ENCODE peak calls at places on chromosomes 4 and X, in seven cellular contexts. H is NCI-H1417; I is activated CD4-positive, alpha-beta T cell treated with anti-CD3 and anti-CD28 coated beads, Interleukin-2, amount 50 U/mL, for 1 hour; Q is AG20443; G is NCI-H774; T is M059J; L is omental fat pad. P is an unnamed sample.
A peak's percentile ranks its signal among the peaks of the same experiment; 100 is the strongest.

GRCh38 chr4:110193822-110194761 is 4.3 kb downstream of the ELOVL6 start:
- DNase-seq in Q (peak; percentile 37), T (peak; percentile 12), L (no peak), G (peak; percentile 49), I (peak; percentile 68), H (no peak), P (peak; percentile 89)

GRCh38 chr4:174274436-174274835 is 9.0 kb downstream of the FBXO8 start:
- DNase-seq in H (no peak), Q (no peak), G (no peak), T (no peak), L (no peak), I (no peak), P (no peak)

GRCh38 chrX:115449742-115450141 is 111.2 kb upstream of the PLS3 start:
- DNase-seq in G (no peak), T (peak; percentile 77), Q (no peak), H (no peak), L (peak; percentile 27), I (no peak), P (peak; percentile 71)

GRCh38 chrX:44025611-44026010 is 52.4 kb upstream of the NDP start:
- DNase-seq in H (no peak), L (no peak), T (peak; percentile 84), Q (peak; percentile 23), G (no peak), I (no peak), P (no peak)

GRCh38 chrX:34849371-34849770 is 93.2 kb upstream of the FAM47B start:
- DNase-seq in L (no peak), H (no peak), Q (peak; percentile 6), I (no peak), T (peak; percentile 55), G (no peak), P (no peak)

GRCh38 chr4:84530871-84531270 is 31.8 kb upstream of the NKX6-1 start:
- DNase-seq in G (no peak), H (no peak), T (peak; percentile 90), L (no peak), Q (no peak), I (no peak), P (no peak)

GRCh38 chr4:122716825-122717448 is 15.6 kb upstream of the BBS12 start:
- DNase-seq in G (no peak), L (peak; percentile 64), T (peak; percentile 68), I (peak; percentile 74), H (peak; percentile 3), Q (peak; percentile 79), P (peak; percentile 69)

GRCh38 chrX:50609796-50610195 is 139.2 kb upstream of the DGKK start:
- DNase-seq in G (no peak), Q (peak; percentile 11), T (peak; percentile 4), L (no peak), I (no peak), H (no peak), P (no peak)

GRCh38 chr4:88737304-88738015 is 39.8 kb upstream of the NAP1L5 start:
- DNase-seq in Q (no peak), H (peak; percentile 91), I (no peak), T (no peak), L (no peak), G (no peak), P (no peak)

GRCh38 chr4:3224971-3225850 is 23.7 kb upstream of the MSANTD1 start:
- DNase-seq in L (no peak), T (no peak), H (no peak), Q (no peak), G (no peak), I (no peak), P (peak; percentile 20)

GRCh38 chr4:86970447-86971354 is 35.9 kb downstream of the AFF1 start:
- DNase-seq in H (peak; percentile 91), I (no peak), T (no peak), Q (no peak), G (no peak), L (no peak), P (no peak)

GRCh38 chr4:7295201-7295916 is 103.0 kb downstream of the SORCS2 start:
- DNase-seq in G (no peak), Q (no peak), L (no peak), T (peak; percentile 6), H (no peak), I (no peak), P (no peak)

GRCh38 chr4:1568855-1569460 is 115.2 kb downstream of the FAM53A start:
- DNase-seq in H (no peak), Q (no peak), I (no peak), G (no peak), T (no peak), L (no peak), P (peak; percentile 48)

GRCh38 chr4:84493092-84493850 is 5.8 kb downstream of the NKX6-1 start:
- DNase-seq in T (no peak), H (no peak), I (no peak), Q (peak; percentile 46), L (no peak), G (no peak), P (peak; percentile 21)

GRCh38 chr4:6126971-6127745 is 73.2 kb downstream of the JAKMIP1 start:
- DNase-seq in T (no peak), H (no peak), I (no peak), G (no peak), L (no peak), Q (no peak), P (no peak)

GRCh38 chrX:118495061-118495921 is at the start of gene DOCK11:
- DNase-seq in L (no peak), G (peak; percentile 55), T (peak; percentile 74), Q (peak; percentile 82), I (peak; percentile 78), H (no peak), P (peak; percentile 63)

GRCh38 chr4:24428850-24429249 is 155.5 kb downstream of the DHX15 start:
- DNase-seq in T (no peak), G (no peak), H (no peak), I (no peak), L (no peak), Q (no peak), P (peak; percentile 54)

GRCh38 chrX:40108959-40109287 is 11.2 kb upstream of the BCOR start:
- DNase-seq in G (peak; percentile 30), L (no peak), T (peak; percentile 79), Q (peak; percentile 84), I (peak; percentile 59), H (no peak), P (peak; percentile 89)

GRCh38 chr4:21790437-21791029 is 158.0 kb downstream of the KCNIP4 start:
- DNase-seq in Q (no peak), G (peak; percentile 60), I (no peak), H (peak; percentile 51), T (peak; percentile 49), L (no peak), P (no peak)

GRCh38 chrX:72304877-72305276 is 837 bp downstream of the CITED1 start:
- DNase-seq in G (no peak), Q (no peak), L (no peak), T (peak; percentile 31), I (no peak), H (no peak), P (no peak)

GRCh38 chr4:146190393-146190910 is 14.9 kb downstream of the LSM6 start:
- DNase-seq in Q (no peak), G (no peak), L (no peak), I (no peak), H (no peak), T (no peak), P (no peak)

GRCh38 chrX:149830192-149830873 is 48.6 kb downstream of the MAGEA9 start:
- DNase-seq in H (no peak), L (no peak), I (peak; percentile 6), G (no peak), T (peak; percentile 63), Q (peak; percentile 30), P (no peak)

GRCh38 chr4:168509786-168510185 is 12.9 kb downstream of the PALLD start:
- DNase-seq in Q (peak; percentile 51), G (no peak), H (no peak), I (no peak), L (no peak), T (peak; percentile 46), P (no peak)

GRCh38 chrX:16436348-16437188 is 213.4 kb upstream of the S100G start:
- DNase-seq in H (peak; percentile 72), L (peak; percentile 60), Q (peak; percentile 54), T (peak; percentile 79), G (no peak), I (peak; percentile 52), P (peak; percentile 67)

GRCh38 chr4:39324446-39324845 is 41.7 kb downstream of the RFC1 start:
- DNase-seq in I (no peak), G (no peak), L (no peak), T (no peak), Q (no peak), H (no peak), P (no peak)

GRCh38 chr4:140688711-140689598 is 67.2 kb downstream of the TBC1D9 start:
- DNase-seq in H (no peak), T (peak; percentile 8), I (no peak), G (no peak), L (no peak), Q (no peak), P (no peak)

GRCh38 chr4:78951862-78952472 is 12.7 kb upstream of the PAQR3 start:
- DNase-seq in I (peak; percentile 14), G (no peak), H (peak; percentile 62), Q (peak; percentile 65), T (peak; percentile 38), L (no peak), P (no peak)

GRCh38 chrX:27336466-27337091 is 126.6 kb downstream of the PPP4R3C start:
- DNase-seq in L (no peak), T (peak; percentile 13), G (no peak), H (peak; percentile 26), Q (peak; percentile 8), I (peak; percentile 2), P (peak; percentile 35)

GRCh38 chr4:87506974-87507701 is 22.0 kb downstream of the SPARCL1 start:
- DNase-seq in Q (peak; percentile 69), I (no peak), T (peak; percentile 80), L (no peak), H (no peak), G (no peak), P (no peak)

GRCh38 chr4:135418353-135418752 is 1216.8 kb upstream of the PABPC4L start:
- DNase-seq in Q (no peak), I (no peak), T (peak; percentile 9), H (no peak), G (no peak), L (no peak), P (no peak)

GRCh38 chr4:168717852-168718251 is 221.0 kb downstream of the PALLD start:
- DNase-seq in H (no peak), T (peak; percentile 34), I (no peak), G (no peak), L (no peak), Q (no peak), P (no peak)

GRCh38 chr4:142474398-142475087 is 371.6 kb downstream of the INPP4B start:
- DNase-seq in L (no peak), T (peak; percentile 79), H (peak; percentile 84), G (peak; percentile 81), I (no peak), Q (peak; percentile 13), P (no peak)

GRCh38 chr4:65437102-65437501 is 233.2 kb downstream of the EPHA5 start:
- DNase-seq in G (no peak), H (no peak), Q (no peak), L (no peak), I (no peak), T (peak; percentile 3), P (no peak)

GRCh38 chr4:2060578-2061207 is 1.6 kb downstream of the NAT8L start:
- DNase-seq in Q (no peak), G (peak; percentile 20), I (no peak), H (no peak), T (no peak), L (no peak), P (peak; percentile 17)

GRCh38 chr4:26124753-26125236 is 196.0 kb upstream of the RBPJ start:
- DNase-seq in I (no peak), H (no peak), G (no peak), L (no peak), T (peak; percentile 52), Q (peak; percentile 71), P (no peak)